ENCODE peak calls at places on chromosome 21, in ten cellular contexts. J is BE2C; T is activated CD8-positive, alpha-beta memory T cell treated with anti-CD3 and anti-CD28 coated beads for 24 hours; P is hippocampal formation; L is activated CD4-positive, alpha-beta T cell treated with anti-CD3 and anti-CD28 coated beads for 4 hours; C is EL; S is skeletal muscle cell; G is cardiac muscle cell; W is iPS-NIHi11; H is RKO. R is an unnamed sample.

GRCh38 chr21:41630249-41630648 is 122.3 kb upstream of the TMPRSS2 start:
- DNase-seq in J (no peak), T (no peak), P (no peak), L (no peak), C (peak), S (peak), G (no peak), W (no peak), H (peak), R (no peak)

GRCh38 chr21:37383784-37384311 is 17.3 kb downstream of the DYRK1A start:
- DNase-seq in J (no peak), T (no peak), P (no peak), L (no peak), C (no peak), S (no peak), G (no peak), W (no peak), H (no peak), R (no peak)

GRCh38 chr21:41634211-41634694 is 126.3 kb upstream of the TMPRSS2 start:
- DNase-seq in J (no peak), T (no peak), P (no peak), L (no peak), C (no peak), S (no peak), G (no peak), W (peak), H (no peak), R (no peak)

GRCh38 chr21:46121286-46122221 is 23.6 kb downstream of the COL6A2 start:
- DNase-seq in J (peak), T (no peak), P (no peak), L (no peak), C (no peak), S (no peak), G (no peak), W (no peak), H (no peak), R (no peak)

GRCh38 chr21:37861561-37861960 is 54.7 kb downstream of the KCNJ6 start:
- DNase-seq in J (no peak), T (no peak), P (no peak), L (no peak), C (no peak), S (no peak), G (no peak), W (no peak), H (no peak), R (no peak)

GRCh38 chr21:43287111-43287973 is 118.5 kb downstream of the CRYAA start:
- DNase-seq in J (peak), T (no peak), P (no peak), L (no peak), C (no peak), S (no peak), G (no peak), W (no peak), H (no peak), R (no peak)

GRCh38 chr21:16241500-16241963 is 511.8 kb downstream of the USP25 start:
- DNase-seq in J (no peak), T (no peak), P (no peak), L (no peak), C (no peak), S (no peak), G (peak), W (peak), H (no peak), R (no peak)

GRCh38 chr21:43864806-43865470 is at the start of gene AGPAT3:
- DNase-seq in J (peak), T (peak), P (no peak), L (peak), C (peak), S (no peak), G (peak), W (peak), H (no peak), R (no peak)

GRCh38 chr21:25857308-25858099 is 122.7 kb downstream of the GABPA start:
- DNase-seq in J (no peak), T (no peak), P (peak), L (no peak), C (no peak), S (no peak), G (no peak), W (no peak), H (no peak), R (no peak)

GRCh38 chr21:42703936-42704335 is 50.5 kb downstream of the PDE9A start:
- DNase-seq in J (no peak), T (no peak), P (no peak), L (no peak), C (no peak), S (no peak), G (no peak), W (peak), H (no peak), R (no peak)

GRCh38 chr21:31354604-31355443 is 10.8 kb upstream of the TIAM1 start:
- DNase-seq in J (no peak), T (peak), P (no peak), L (peak), C (peak), S (peak), G (no peak), W (no peak), H (peak), R (no peak)

GRCh38 chr21:44947111-44947929 is 7.5 kb downstream of the SLX9 start:
- DNase-seq in J (peak), T (no peak), P (no peak), L (no peak), C (no peak), S (no peak), G (no peak), W (no peak), H (peak), R (peak)

GRCh38 chr21:33258475-33258874 is 7.7 kb upstream of the IL10RB start:
- DNase-seq in J (no peak), T (no peak), P (no peak), L (no peak), C (no peak), S (no peak), G (no peak), W (no peak), H (no peak), R (no peak)

GRCh38 chr21:44064852-44065403 is 42.3 kb upstream of the PWP2 start:
- DNase-seq in J (no peak), T (no peak), P (no peak), L (no peak), C (no peak), S (no peak), G (no peak), W (no peak), H (no peak), R (no peak)

GRCh38 chr21:28538987-28539622 is 453.6 kb downstream of the LTN1 start:
- DNase-seq in J (no peak), T (no peak), P (no peak), L (no peak), C (peak), S (peak), G (no peak), W (no peak), H (no peak), R (no peak)

GRCh38 chr21:32806810-32807386 is 35.3 kb upstream of the PAXBP1 start:
- DNase-seq in J (no peak), T (no peak), P (no peak), L (no peak), C (no peak), S (no peak), G (no peak), W (no peak), H (no peak), R (no peak)

GRCh38 chr21:41673071-41673470 is 93.8 kb downstream of the RIPK4 start:
- DNase-seq in J (no peak), T (no peak), P (no peak), L (no peak), C (no peak), S (no peak), G (no peak), W (no peak), H (no peak), R (no peak)

GRCh38 chr21:18764720-18765119 is 361.1 kb upstream of the TMPRSS15 start:
- DNase-seq in J (no peak), T (no peak), P (no peak), L (no peak), C (no peak), S (no peak), G (no peak), W (no peak), H (no peak), R (no peak)

GRCh38 chr21:45496151-45496967 is 45.9 kb downstream of the SLC19A1 start:
- DNase-seq in J (no peak), T (no peak), P (no peak), L (no peak), C (no peak), S (no peak), G (no peak), W (no peak), H (no peak), R (no peak)

GRCh38 chr21:35011681-35012080 is 37.4 kb downstream of the RUNX1 start:
- DNase-seq in J (no peak), T (no peak), P (no peak), L (no peak), C (no peak), S (no peak), G (no peak), W (no peak), H (no peak), R (no peak)

GRCh38 chr21:25934771-25935224 is 200.0 kb downstream of the GABPA start:
- DNase-seq in J (no peak), T (no peak), P (no peak), L (no peak), C (peak), S (peak), G (no peak), W (no peak), H (peak), R (peak)

GRCh38 chr21:39073063-39073462 is 110.2 kb downstream of the PSMG1 start:
- DNase-seq in J (no peak), T (no peak), P (peak), L (no peak), C (no peak), S (no peak), G (no peak), W (no peak), H (no peak), R (no peak)

GRCh38 chr21:42120056-42120903 is 49.2 kb downstream of the UMODL1 start:
- DNase-seq in J (no peak), T (no peak), P (no peak), L (no peak), C (no peak), S (no peak), G (no peak), W (no peak), H (no peak), R (no peak)

GRCh38 chr21:46191686-46192575 is 7.7 kb upstream of the SPATC1L start:
- DNase-seq in J (no peak), T (peak), P (no peak), L (no peak), C (no peak), S (no peak), G (no peak), W (peak), H (no peak), R (no peak)

GRCh38 chr21:29504751-29505321 is 206.1 kb downstream of the BACH1 start:
- DNase-seq in J (no peak), T (no peak), P (no peak), L (no peak), C (peak), S (no peak), G (no peak), W (no peak), H (no peak), R (no peak)

GRCh38 chr21:29192999-29193563 is 62.6 kb downstream of the MAP3K7CL start:
- DNase-seq in J (peak), T (no peak), P (no peak), L (no peak), C (peak), S (no peak), G (no peak), W (no peak), H (no peak), R (no peak)